ENCODE peak calls at places on chromosomes 5 and 9, in six cellular contexts. T is CD4-positive, alpha-beta T cell; O is GF-D8; C is K562; V is stimulated activated naive CD8-positive, alpha-beta T cell treated with anti-CD3 and anti-CD28 coated beads, Interleukin-15, amount 100 ng/mL, for 72 hours; P is anterior cingulate cortex. Q is an unnamed sample.

GRCh38 chr5:152376871-152377270 is 28.2 kb downstream of the NMUR2 start:
- DNase-seq in T (no peak), O (no peak), C (no peak), V (no peak), P (no peak), Q (no peak)

GRCh38 chr5:165360366-165361142 is 1855.1 kb downstream of the MAT2B start:
- DNase-seq in T (no peak), O (no peak), C (no peak), V (no peak), P (no peak), Q (no peak)

GRCh38 chr5:140113180-140113698 is 670 bp upstream of the PURA start:
- DNase-seq in T (peak), O (no peak), C (peak), V (peak), P (no peak), Q (no peak)

GRCh38 chr9:27368317-27368985 is 71.5 kb upstream of the EQTN start:
- DNase-seq in T (no peak), O (no peak), C (no peak), V (no peak), P (peak), Q (no peak)

GRCh38 chr5:79135790-79136553 is 24.4 kb downstream of the BHMT start:
- DNase-seq in T (no peak), O (no peak), C (no peak), V (no peak), P (no peak), Q (no peak)

GRCh38 chr9:112925058-112925641 is 34.5 kb upstream of the SLC46A2 start:
- DNase-seq in T (no peak), O (peak), C (peak), V (peak), P (no peak), Q (no peak)

GRCh38 chr5:112245616-112246015 is 173.5 kb downstream of the EPB41L4A start:
- DNase-seq in T (no peak), O (no peak), C (no peak), V (no peak), P (no peak), Q (no peak)

GRCh38 chr9:114370251-114370984 is 17.4 kb downstream of the AKNA start:
- DNase-seq in T (no peak), O (no peak), C (no peak), V (no peak), P (no peak), Q (no peak)

GRCh38 chr5:71969464-71969863 is 137.8 kb upstream of the MAP1B start:
- DNase-seq in T (no peak), O (no peak), C (no peak), V (no peak), P (no peak), Q (no peak)

GRCh38 chr5:97231025-97231636 is 48.1 kb upstream of the RIOK2 start:
- DNase-seq in T (peak), O (no peak), C (peak), V (peak), P (no peak), Q (no peak)

GRCh38 chr9:96140401-96141180 is 161.4 kb downstream of the HSD17B3 start:
- DNase-seq in T (no peak), O (no peak), C (no peak), V (no peak), P (no peak), Q (no peak)

GRCh38 chr9:135159801-135160200 is 72.3 kb downstream of the OLFM1 start:
- DNase-seq in T (no peak), O (no peak), C (no peak), V (no peak), P (no peak), Q (no peak)

GRCh38 chr9:121399883-121400607 is 30.0 kb upstream of the STOM start:
- DNase-seq in T (no peak), O (peak), C (peak), V (no peak), P (no peak), Q (no peak)

GRCh38 chr5:159088371-159088770 is 11.3 kb downstream of the EBF1 start:
- DNase-seq in T (no peak), O (no peak), C (no peak), V (no peak), P (no peak), Q (no peak)

GRCh38 chr9:116495725-116496124 is 191.4 kb upstream of the TRIM32 start:
- DNase-seq in T (no peak), O (no peak), C (no peak), V (no peak), P (no peak), Q (no peak)

GRCh38 chr9:81741103-81741502 is 51.8 kb upstream of the TLE1 start:
- DNase-seq in T (no peak), O (no peak), C (no peak), V (no peak), P (no peak), Q (no peak)

GRCh38 chr9:87336914-87337333 is 160.7 kb upstream of the DAPK1 start:
- DNase-seq in T (no peak), O (peak), C (peak), V (no peak), P (no peak), Q (no peak)

GRCh38 chr9:84343111-84343521 is 2.6 kb upstream of the SLC28A3 start:
- DNase-seq in T (no peak), O (no peak), C (no peak), V (no peak), P (no peak), Q (no peak)

GRCh38 chr5:74318985-74319563 is 321.5 kb downstream of the ENC1 start:
- DNase-seq in T (no peak), O (no peak), C (no peak), V (peak), P (no peak), Q (peak)

GRCh38 chr9:115099891-115100290 is 18.1 kb downstream of the TNC start:
- DNase-seq in T (no peak), O (no peak), C (no peak), V (no peak), P (peak), Q (no peak)

GRCh38 chr5:88831856-88832255 is 51.1 kb downstream of the MEF2C start:
- DNase-seq in T (no peak), O (no peak), C (no peak), V (no peak), P (no peak), Q (no peak)

GRCh38 chr9:129889936-129890717 is 54.9 kb downstream of the USP20 start:
- DNase-seq in T (peak), O (no peak), C (no peak), V (peak), P (no peak), Q (peak)

GRCh38 chr9:76602191-76602590 is 143.2 kb downstream of the GCNT1 start:
- DNase-seq in T (no peak), O (no peak), C (no peak), V (no peak), P (no peak), Q (no peak)

GRCh38 chr5:167730656-167731055 is 560.8 kb upstream of the WWC1 start:
- DNase-seq in T (no peak), O (no peak), C (no peak), V (no peak), P (no peak), Q (no peak)

GRCh38 chr5:55407059-55407684 is 99.4 kb downstream of the MTREX start:
- DNase-seq in T (no peak), O (no peak), C (peak), V (peak), P (no peak), Q (no peak)

GRCh38 chr5:5419291-5420210 is 2.9 kb upstream of the ICE1 start:
- DNase-seq in T (no peak), O (no peak), C (peak), V (no peak), P (no peak), Q (no peak)

GRCh38 chr5:113061851-113062631 is 85.4 kb downstream of the DCP2 start:
- DNase-seq in T (no peak), O (no peak), C (no peak), V (no peak), P (no peak), Q (no peak)

GRCh38 chr9:113499153-113499875 is 35.8 kb downstream of the RGS3 start:
- DNase-seq in T (no peak), O (no peak), C (no peak), V (no peak), P (no peak), Q (no peak)

GRCh38 chr9:129665008-129665771 is at the start of gene PRRX2:
- DNase-seq in T (no peak), O (no peak), C (peak), V (peak), P (no peak), Q (peak)